ENCODE peak calls at places on chromosomes 7 and 10, in nine cellular contexts. H, P, Q, Z, I, E, F, C and X are unnamed samples.

GRCh38 chr7:149635561-149636329 is 137.6 kb downstream of the ZNF467 start:
- DNase-seq in P (no peak), E (peak), Z (no peak), F (no peak), I (no peak), H (no peak), Q (peak), C (no peak), X (no peak)

GRCh38 chr7:18659746-18660145 is 164.2 kb downstream of the HDAC9 start:
- DNase-seq in F (no peak), P (no peak), C (no peak), Z (no peak), E (no peak), Q (no peak), I (no peak), H (no peak), X (no peak)

GRCh38 chr10:125263551-125263950 is 103.2 kb upstream of the CTBP2 start:
- DNase-seq in I (no peak), H (no peak), Q (no peak), Z (no peak), F (no peak), C (no peak), E (peak), P (no peak), X (no peak)

GRCh38 chr7:47688311-47689100 is 106.6 kb upstream of the TNS3 start:
- DNase-seq in Z (no peak), E (no peak), C (no peak), I (no peak), P (no peak), H (no peak), F (no peak), Q (no peak), X (no peak)

GRCh38 chr10:32357056-32357735 is 10.2 kb upstream of the EPC1 start:
- DNase-seq in F (no peak), Q (no peak), C (no peak), I (no peak), P (no peak), H (no peak), E (no peak), Z (no peak), X (no peak)

GRCh38 chr10:77865585-77866324 is 60.8 kb downstream of the DLG5 start:
- DNase-seq in H (no peak), I (peak), C (no peak), P (no peak), Z (no peak), E (no peak), F (no peak), Q (no peak), X (no peak)

GRCh38 chr10:3102721-3103410 is 35.5 kb downstream of the PFKP start:
- DNase-seq in E (no peak), Q (no peak), C (peak), H (no peak), P (no peak), I (no peak), Z (no peak), F (no peak), X (no peak)

GRCh38 chr10:117420768-117421167 is 45.5 kb upstream of the PDZD8 start:
- DNase-seq in C (no peak), F (no peak), P (no peak), I (no peak), E (no peak), H (no peak), Z (no peak), Q (no peak), X (no peak)

GRCh38 chr7:106367018-106367420 is 82.2 kb upstream of the NAMPT start:
- DNase-seq in Z (no peak), I (no peak), F (no peak), Q (no peak), P (no peak), E (no peak), C (no peak), H (peak), X (no peak)

GRCh38 chr10:5442056-5442989 is 30.0 kb downstream of the NET1 start:
- DNase-seq in P (no peak), E (peak), H (peak), I (no peak), C (no peak), Q (no peak), Z (no peak), F (no peak), X (peak)

GRCh38 chr10:62082729-62083412 is 181.4 kb downstream of the ARID5B start:
- DNase-seq in F (no peak), H (peak), P (no peak), Q (no peak), I (no peak), E (no peak), C (no peak), Z (no peak), X (no peak)
- H3K4me3 ChIP-seq in F (no peak), H (no peak), P (no peak), Q (no peak), I (no peak), E (no peak), C (no peak), Z (no peak), X (no peak)

GRCh38 chr7:142908921-142909870 is 23.7 kb upstream of the TRPV6 start:
- DNase-seq in P (no peak), F (no peak), C (no peak), I (peak), Q (peak), E (no peak), H (no peak), Z (no peak), X (no peak)
- TF ChIP-seq CTCF in P (no peak), F (peak), C (peak), I (no peak), Q (no peak), E (peak), H (no peak), Z (no peak), X (peak)

GRCh38 chr7:130938661-130939060 is 204.7 kb upstream of the KLF14 start:
- DNase-seq in Z (no peak), I (no peak), Q (no peak), E (no peak), H (no peak), F (no peak), P (no peak), C (no peak), X (no peak)
- H3K4me3 ChIP-seq in Z (peak), I (no peak), Q (no peak), E (no peak), H (no peak), F (no peak), P (no peak), C (no peak), X (no peak)

DNA sequence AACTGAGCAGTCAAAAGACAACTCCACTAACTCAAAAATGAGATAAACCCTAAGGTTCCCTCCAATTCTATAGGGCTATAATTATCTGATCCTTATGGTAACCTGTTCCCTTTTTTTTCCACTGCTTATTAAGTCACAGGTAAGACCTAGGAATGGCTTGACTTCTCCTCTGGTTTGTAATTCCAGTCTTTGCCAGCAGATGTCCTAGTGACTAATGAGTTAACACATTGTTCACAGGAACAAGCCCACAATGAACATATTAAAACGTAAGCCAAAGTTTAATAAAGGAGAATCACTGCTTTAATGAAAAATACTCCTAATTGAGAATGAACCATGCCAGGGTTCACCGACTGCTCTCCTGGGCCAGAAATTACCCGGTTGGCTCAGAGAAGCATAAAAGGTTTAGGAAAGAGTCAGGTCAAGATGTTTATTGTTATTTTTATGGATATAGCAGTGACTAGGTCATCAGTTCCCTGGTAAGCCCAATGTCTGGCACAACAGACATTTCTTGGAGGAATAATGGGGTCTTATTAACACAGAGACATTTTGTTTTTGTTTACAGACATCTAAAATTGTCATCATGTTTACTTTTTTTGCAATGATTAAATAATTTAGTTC is 120.1 kb downstream of the ELAPOR2 start:
- DNase-seq in C (no peak), E (peak), H (peak), Q (no peak), I (no peak), Z (peak), F (peak), P (peak), X (no peak)
- TF ChIP-seq CTCF in C (peak), E (peak), H (peak), Q (peak), I (peak), Z (peak), F (peak), P (peak), X (peak)

DNA sequence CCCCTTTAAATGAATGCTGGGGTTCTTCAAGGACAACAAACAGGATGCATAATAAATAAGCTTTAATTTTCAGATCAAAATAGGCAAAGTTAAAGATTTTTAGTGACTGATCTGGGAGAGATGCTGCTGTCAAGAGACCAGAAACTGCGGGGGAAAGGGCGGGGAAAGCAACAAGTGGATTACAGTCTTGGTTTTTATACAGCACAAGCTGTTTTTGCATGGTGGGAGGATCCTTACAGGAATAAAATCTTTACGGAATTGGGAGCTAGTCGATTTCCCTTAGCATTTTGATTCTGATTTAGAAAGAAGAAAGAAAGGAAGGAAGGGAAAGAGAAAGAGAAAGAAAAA is 242.3 kb upstream of the SP8 start:
- DNase-seq in E (no peak), Q (no peak), F (no peak), I (no peak), C (no peak), Z (no peak), H (no peak), P (no peak), X (no peak)
- H3K4me3 ChIP-seq in E (no peak), Q (no peak), F (no peak), I (no peak), C (no peak), Z (no peak), H (no peak), P (no peak), X (no peak)

GRCh38 chr10:33807527-33808377 is 473.3 kb upstream of the NRP1 start:
- DNase-seq in E (no peak), P (no peak), I (no peak), Q (no peak), Z (no peak), F (no peak), C (no peak), H (no peak), X (no peak)
- TF ChIP-seq CTCF in E (peak), P (no peak), I (no peak), Q (no peak), Z (no peak), F (no peak), C (no peak), H (no peak), X (no peak)

GRCh38 chr10:96268341-96268909 is 2.9 kb downstream of the BLNK start:
- DNase-seq in H (no peak), F (no peak), C (no peak), Z (no peak), P (no peak), I (no peak), Q (no peak), E (no peak), X (no peak)
- H3K4me3 ChIP-seq in H (no peak), F (no peak), C (no peak), Z (no peak), P (no peak), I (no peak), Q (no peak), E (no peak), X (no peak)

GRCh38 chr10:48442090-48442808 is 135.8 kb downstream of the MAPK8 start:
- DNase-seq in H (no peak), E (no peak), F (no peak), Z (no peak), P (no peak), I (no peak), C (no peak), Q (no peak), X (peak)

GRCh38 chr10:48442809-48443177 is 136.3 kb downstream of the MAPK8 start:
- DNase-seq in F (no peak), P (no peak), E (no peak), C (no peak), I (no peak), H (no peak), Z (no peak), Q (no peak), X (no peak)

GRCh38 chr10:48445932-48446331 is 139.5 kb downstream of the MAPK8 start:
- DNase-seq in F (no peak), E (no peak), C (no peak), P (no peak), H (no peak), Q (no peak), Z (no peak), I (no peak), X (no peak)

GRCh38 chr10:48444861-48445841 is 138.7 kb downstream of the MAPK8 start:
- DNase-seq in E (no peak), F (no peak), H (no peak), Q (no peak), C (no peak), Z (no peak), I (peak), P (peak), X (peak)

DNA sequence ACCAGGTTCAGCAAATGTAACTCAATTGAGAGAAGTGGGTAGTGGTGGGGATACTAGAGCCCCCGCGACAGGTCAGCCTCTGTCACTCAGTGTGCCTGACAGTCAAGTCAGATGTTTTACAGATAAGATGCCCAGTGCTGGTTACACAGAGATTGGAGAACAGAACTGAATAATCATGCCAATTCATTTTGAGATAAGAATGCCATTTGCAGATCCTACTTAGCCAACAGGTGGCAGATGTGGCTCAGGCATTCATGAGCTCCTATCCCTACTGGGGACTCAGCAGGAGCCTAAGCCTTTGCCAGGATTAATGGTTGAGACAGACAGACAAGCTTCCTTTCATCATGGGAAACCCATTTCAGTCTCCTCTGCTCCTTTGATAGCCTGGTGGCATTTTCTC is 137.8 kb downstream of the MAPK8 start:
- DNase-seq in I (peak), C (no peak), P (no peak), Z (no peak), E (peak), H (peak), F (peak), Q (no peak), X (no peak)
- TF ChIP-seq CTCF in I (peak), C (peak), P (no peak), Z (peak), E (peak), H (peak), F (peak), Q (no peak), X (no peak)

DNA sequence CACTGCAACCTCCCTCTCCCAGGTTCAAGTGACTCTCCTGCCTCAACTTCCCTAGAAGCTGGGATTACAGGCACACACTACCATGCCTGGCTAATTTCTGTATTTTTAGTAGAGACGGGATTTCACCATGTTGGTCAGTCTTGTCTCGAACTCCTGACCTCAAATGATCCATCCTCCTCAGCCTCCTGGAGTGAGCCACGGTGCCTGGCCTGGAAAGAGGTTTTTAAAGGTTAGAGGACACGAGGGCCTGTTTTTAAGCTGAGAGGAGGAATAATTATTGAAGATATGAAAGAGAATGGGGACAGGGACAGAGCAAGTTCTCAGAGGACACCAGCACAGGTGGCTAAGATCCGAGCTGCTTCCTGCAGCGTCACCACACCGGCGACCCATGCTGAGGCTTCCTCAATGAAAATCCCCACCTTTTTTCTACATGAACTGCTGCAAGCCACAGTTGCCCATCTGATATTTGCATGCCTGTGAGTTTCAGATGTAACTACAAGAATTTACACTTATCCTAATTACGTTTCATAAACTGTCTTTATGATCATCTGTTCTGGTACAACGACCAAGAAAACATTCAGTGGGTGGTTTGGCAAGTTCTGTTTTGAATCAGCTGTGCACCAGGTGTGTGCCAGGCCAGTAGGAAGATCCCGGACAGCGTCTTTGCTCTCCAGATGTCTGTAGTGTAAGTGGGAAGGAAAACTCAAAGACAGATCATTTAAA is 76.0 kb downstream of the HIP1 start:
- DNase-seq in F (no peak), Z (no peak), P (no peak), H (no peak), C (peak), E (no peak), I (no peak), Q (no peak), X (no peak)
- H3K4me3 ChIP-seq in F (no peak), Z (no peak), P (no peak), H (no peak), C (no peak), E (no peak), I (no peak), Q (no peak), X (no peak)

GRCh38 chr7:50590535-50590934 is 25.3 kb upstream of the DDC start:
- DNase-seq in Q (no peak), P (no peak), F (no peak), I (no peak), C (no peak), H (no peak), E (no peak), Z (no peak), X (no peak)

GRCh38 chr7:50589362-50589761 is 24.2 kb upstream of the DDC start:
- DNase-seq in E (no peak), I (no peak), C (no peak), Z (no peak), P (no peak), H (no peak), Q (no peak), F (no peak), X (no peak)

GRCh38 chr7:50587737-50588136 is 22.5 kb upstream of the DDC start:
- DNase-seq in E (no peak), Q (no peak), I (no peak), F (no peak), H (no peak), P (no peak), C (no peak), Z (no peak), X (no peak)

GRCh38 chr7:50591098-50591479 is 25.9 kb upstream of the DDC start:
- DNase-seq in P (no peak), H (no peak), E (no peak), Z (no peak), C (no peak), I (no peak), Q (no peak), F (no peak), X (no peak)

DNA sequence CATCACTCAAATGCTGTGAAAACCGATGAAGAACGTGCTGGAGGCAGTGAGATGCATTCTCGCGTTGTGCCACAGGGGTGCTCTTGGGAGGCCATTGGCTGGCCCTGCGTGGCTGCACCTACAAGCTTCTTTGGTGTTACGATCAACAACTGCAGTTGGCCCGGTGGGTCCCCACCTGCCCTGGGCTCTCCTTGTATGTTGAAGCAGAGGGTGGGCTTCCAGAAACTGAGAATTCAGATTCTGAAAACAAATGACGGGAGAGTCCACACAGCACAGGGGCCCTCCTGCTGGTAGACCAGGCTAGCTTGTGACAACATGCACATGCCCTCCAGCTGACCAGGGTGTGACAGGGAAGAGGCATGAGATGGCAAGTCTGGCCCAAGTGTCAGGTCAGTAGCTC is 23.7 kb upstream of the DDC start:
- DNase-seq in I (no peak), Z (no peak), H (no peak), F (no peak), P (no peak), E (peak), C (no peak), Q (no peak), X (no peak)
- TF ChIP-seq CTCF in I (peak), Z (peak), H (peak), F (peak), P (no peak), E (peak), C (peak), Q (no peak), X (no peak)